ENCODE peak calls at places on chromosomes 12 and 14, in eight cellular contexts. M is A549, P is uterus, Y is fibroblast of lung, L is ovary, W is H9, J is PC-3, C is cardiac muscle cell. R is an unnamed sample. For H3K9me3, the result is how much of the 10 kb centered on the place peaks cover.

GRCh38 chr12:103667129-103667528 is 80.1 kb downstream of the STAB2 start:
- DNase-seq in M (no peak), P (no peak), Y (no peak), L (no peak), W (no peak), J (no peak), C (no peak), R (no peak)

GRCh38 chr12:117774986-117775775 is 193.6 kb downstream of the KSR2 start:
- DNase-seq in M (no peak), P (no peak), Y (no peak), L (no peak), W (no peak), J (no peak), C (no peak), R (no peak)

GRCh38 chr12:67541625-67541991 is 106.9 kb upstream of the DYRK2 start:
- DNase-seq in M (no peak), P (no peak), Y (no peak), L (no peak), W (no peak), J (no peak), C (no peak), R (peak)

GRCh38 chr12:76792828-76793227 is 28.9 kb downstream of the ZDHHC17 start:
- DNase-seq in M (no peak), P (no peak), Y (no peak), L (no peak), W (no peak), J (no peak), C (no peak), R (no peak)

GRCh38 chr14:62409909-62410308 is 635.3 kb downstream of the KCNH5 start:
- DNase-seq in M (no peak), P (no peak), Y (peak), L (no peak), W (no peak), J (peak), C (peak), R (no peak)

GRCh38 chr14:89921896-89922548 is 32.5 kb downstream of the EFCAB11 start:
- DNase-seq in M (no peak), P (no peak), Y (peak), L (no peak), W (no peak), J (peak), C (peak), R (no peak)

GRCh38 chr14:99217556-99217955 is 54.4 kb downstream of the BCL11B start:
- DNase-seq in M (no peak), P (no peak), Y (no peak), L (no peak), W (no peak), J (no peak), C (no peak), R (no peak)

GRCh38 chr12:1217191-1217949 is 226.3 kb downstream of the ERC1 start:
- DNase-seq in M (peak), P (no peak), Y (peak), L (no peak), W (no peak), J (peak), C (peak), R (no peak)

GRCh38 chr14:58772814-58773620 is 135.3 kb downstream of the DACT1 start:
- DNase-seq in M (no peak), P (no peak), Y (no peak), L (no peak), W (peak), J (no peak), C (no peak), R (no peak)

GRCh38 chr14:56247495-56248087 is 129.4 kb downstream of the PELI2 start:
- DNase-seq in M (peak), P (no peak), Y (peak), L (no peak), W (no peak), J (peak), C (peak), R (no peak)

GRCh38 chr12:14418526-14418925 is 53.0 kb downstream of the ATF7IP start:
- DNase-seq in M (no peak), P (no peak), Y (peak), L (no peak), W (no peak), J (peak), C (peak), R (no peak)

GRCh38 chr12:79534029-79534867 is 156.5 kb downstream of the PAWR start:
- DNase-seq in M (no peak), P (no peak), Y (no peak), L (no peak), W (no peak), J (peak), C (peak), R (no peak)

GRCh38 chr12:59185291-59185690 is 265.0 kb upstream of the LRIG3 start:
- DNase-seq in M (no peak), P (no peak), Y (no peak), L (no peak), W (no peak), J (no peak), C (no peak), R (no peak)

GRCh38 chr14:56271988-56272387 is 153.8 kb downstream of the PELI2 start:
- DNase-seq in M (no peak), P (no peak), Y (no peak), L (no peak), W (no peak), J (peak), C (peak), R (no peak)

GRCh38 chr14:83779266-83779665 is 1750.7 kb upstream of the FLRT2 start:
- DNase-seq in M (no peak), P (no peak), Y (peak), L (no peak), W (no peak), J (peak), C (peak), R (no peak)

GRCh38 chr14:89586258-89587127 is 169.5 kb upstream of the FOXN3 start:
- DNase-seq in M (no peak), P (no peak), Y (no peak), L (no peak), W (no peak), J (no peak), C (no peak), R (peak)

GRCh38 chr14:71140157-71140556 is 232.9 kb downstream of the PCNX1 start:
- DNase-seq in M (no peak), P (no peak), Y (no peak), L (no peak), W (no peak), J (no peak), C (no peak), R (no peak)

GRCh38 chr12:123427036-123427769 is 9.3 kb downstream of the RILPL2 start:
- DNase-seq in M (no peak), P (no peak), Y (no peak), L (no peak), W (no peak), J (no peak), C (no peak), R (no peak)

GRCh38 chr14:105818712-105819005 is 292.3 kb downstream of the TMEM121 start:
- DNase-seq in M (no peak), P (no peak), Y (no peak), L (no peak), W (no peak), J (no peak), C (no peak), R (no peak)

GRCh38 chr14:44449694-44450093 is 57.4 kb downstream of the FSCB start:
- DNase-seq in M (no peak), P (no peak), Y (no peak), L (no peak), W (no peak), J (no peak), C (no peak), R (no peak)

GRCh38 chr14:22837059-22837749 is 819 bp downstream of the MMP14 start:
- DNase-seq in M (no peak), P (peak), Y (peak), L (peak), W (no peak), J (peak), C (peak), R (peak)

GRCh38 chr12:8026282-8026637 is 6.3 kb upstream of the FOXJ2 start:
- DNase-seq in M (no peak), P (no peak), Y (no peak), L (no peak), W (no peak), J (no peak), C (no peak), R (no peak)

GRCh38 chr12:53324113-53324778 is 2.8 kb upstream of the AAAS start:
- DNase-seq in M (no peak), P (peak), Y (peak), L (peak), W (peak), J (no peak), C (no peak), R (no peak)

GRCh38 chr14:33737446-33737845 is 213.4 kb downstream of the EGLN3 start:
- DNase-seq in M (no peak), P (no peak), Y (peak), L (no peak), W (no peak), J (peak), C (peak), R (no peak)

GRCh38 chr14:32820686-32821085 is 118.0 kb upstream of the NPAS3 start:
- DNase-seq in M (no peak), P (no peak), Y (no peak), L (no peak), W (no peak), J (no peak), C (no peak), R (no peak)

GRCh38 chr14:22106700-22107697 is 433.4 kb upstream of the OR4E1 start:
- DNase-seq in M (no peak), P (no peak), Y (no peak), L (no peak), W (no peak), J (no peak), C (no peak), R (no peak)

GRCh38 chr14:32629146-32629545 is 300.0 kb downstream of the AKAP6 start:
- DNase-seq in M (no peak), P (no peak), Y (no peak), L (no peak), W (no peak), J (no peak), C (no peak), R (no peak)

GRCh38 chr12:99824900-99825562 is 159.7 kb downstream of the ANKS1B start:
- DNase-seq in M (no peak), P (no peak), Y (no peak), L (no peak), W (no peak), J (no peak), C (no peak), R (no peak)

GRCh38 chr12:66861157-66861750 is 182.4 kb upstream of the GRIP1 start:
- DNase-seq in M (peak), P (peak), Y (peak), L (peak), W (peak), J (peak), C (peak), R (peak)

GRCh38 chr14:49982082-49982481 is 89.2 kb downstream of the ARF6 start:
- DNase-seq in M (no peak), P (no peak), Y (no peak), L (no peak), W (no peak), J (no peak), C (peak), R (no peak)

GRCh38 chr12:88153959-88154358 is 11.9 kb downstream of the TMTC3 start:
- DNase-seq in M (peak), P (no peak), Y (peak), L (no peak), W (no peak), J (peak), C (peak), R (no peak)

GRCh38 chr14:50015708-50016107 is 100.7 kb downstream of the VCPKMT start:
- DNase-seq in M (no peak), P (no peak), Y (no peak), L (no peak), W (no peak), J (no peak), C (no peak), R (no peak)

GRCh38 chr14:69079188-69079742 is 73.7 kb downstream of the DCAF5 start:
- DNase-seq in M (peak), P (no peak), Y (peak), L (no peak), W (no peak), J (peak), C (peak), R (no peak)
- TF ChIP-seq CTCF in M (no peak), P (no peak), Y (no peak), L (no peak), W (no peak), J (no peak), C (no peak), R (no peak)

GRCh38 chr14:40985584-40985983 is 621.1 kb upstream of the LRFN5 start:
- DNase-seq in M (no peak), P (no peak), Y (no peak), L (no peak), W (no peak), J (no peak), C (no peak), R (no peak)
- H3K9me3 ChIP-seq in M (under half), P (under half), Y (under half), L (under half), W (under half), J (under half), C (under half), R (under half)

DNA sequence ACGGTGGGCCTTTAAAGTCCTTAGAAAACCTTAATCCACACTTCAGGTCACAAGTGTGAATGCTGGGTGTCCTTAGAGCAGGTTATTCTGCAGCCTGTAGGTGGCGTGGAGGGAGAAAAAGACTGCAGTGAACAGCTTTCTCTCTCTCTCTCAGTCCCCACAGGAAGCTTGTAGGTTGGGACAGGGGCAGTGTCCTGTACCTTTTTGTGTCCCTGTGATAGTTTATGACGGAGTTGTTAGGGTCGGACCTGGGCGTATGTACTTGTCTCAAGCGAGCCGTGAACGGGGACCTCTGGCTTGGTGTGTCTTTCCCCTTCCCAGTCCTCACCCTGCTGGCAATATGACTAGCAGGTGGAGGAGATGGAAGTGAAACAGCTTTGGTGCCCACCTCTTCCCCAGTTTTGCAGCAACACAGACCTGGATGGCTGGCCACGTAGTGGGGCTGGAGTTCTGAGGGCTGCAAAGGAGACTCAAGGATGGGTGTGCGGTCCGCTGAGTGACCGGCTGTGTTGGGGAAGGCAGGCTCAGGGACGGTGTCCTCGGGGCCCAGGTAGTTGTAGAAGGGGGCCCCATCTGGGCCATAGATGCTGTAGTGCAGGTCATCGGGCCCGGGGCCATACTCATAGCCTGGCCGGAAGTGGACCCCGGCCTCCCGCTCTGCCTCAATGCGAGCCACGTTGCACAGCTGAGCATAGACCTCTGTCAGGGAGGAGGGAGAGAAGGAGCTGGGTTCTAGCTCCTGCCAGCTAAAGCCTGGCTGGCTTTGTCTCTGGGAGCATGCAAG is 8.9 kb downstream of the ISCA2 start:
- DNase-seq in M (peak), P (no peak), Y (peak), L (no peak), W (peak), J (peak), C (peak), R (no peak)
- TF ChIP-seq CTCF in M (peak), P (peak), Y (peak), L (peak), W (peak), J (peak), C (peak), R (no peak)

GRCh38 chr12:30399859-30400258 is 295.8 kb downstream of the IPO8 start:
- DNase-seq in M (no peak), P (no peak), Y (no peak), L (no peak), W (no peak), J (no peak), C (no peak), R (no peak)
- H3K9me3 ChIP-seq in M (under half), P (under half), Y (under half), L (under half), W (half or more), J (under half), C (under half), R (under half)

DNA sequence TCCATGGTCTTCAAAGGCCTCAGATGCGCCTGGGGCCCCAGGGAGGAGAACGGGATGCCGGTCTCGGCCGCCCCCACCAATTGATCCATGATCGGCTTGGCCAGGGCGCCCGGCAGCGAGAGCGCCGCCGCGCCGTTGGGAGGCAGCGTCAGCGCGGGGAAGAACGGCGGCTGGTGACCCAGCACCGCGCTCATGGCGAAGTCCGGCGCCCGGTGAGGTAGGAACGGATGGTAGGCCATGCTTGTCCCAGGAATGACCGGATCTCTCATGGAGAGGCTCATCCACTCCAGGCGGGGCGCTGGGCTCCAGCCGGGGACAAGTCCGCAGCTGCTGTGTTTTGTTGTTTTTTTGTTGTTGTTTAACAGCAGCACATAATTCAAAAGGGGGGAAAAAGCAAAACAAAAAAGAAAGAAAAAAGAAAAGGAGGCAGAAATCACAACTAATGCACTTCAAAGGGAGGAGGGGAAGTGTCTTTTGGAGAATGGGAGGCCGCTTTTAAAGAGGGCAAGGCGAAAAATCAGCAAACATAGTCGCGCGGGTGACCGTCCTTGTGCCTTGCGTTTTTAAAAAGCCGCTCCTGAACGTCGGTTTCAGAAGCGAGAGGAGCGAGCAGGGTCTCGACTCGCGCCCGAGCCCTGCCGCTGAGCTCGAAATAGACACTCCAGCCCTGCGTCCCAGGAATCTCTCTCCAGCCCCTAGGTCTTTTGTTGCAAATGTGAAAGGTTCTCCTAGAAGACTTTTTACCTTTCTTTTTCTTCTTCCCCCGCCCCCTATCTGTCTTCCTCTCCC is 861 bp downstream of the TBX3 start:
- DNase-seq in M (peak), P (no peak), Y (no peak), L (peak), W (peak), J (peak), C (no peak), R (no peak)
- TF ChIP-seq CTCF in M (no peak), P (no peak), Y (no peak), L (no peak), W (no peak), J (peak), C (no peak), R (no peak)

DNA sequence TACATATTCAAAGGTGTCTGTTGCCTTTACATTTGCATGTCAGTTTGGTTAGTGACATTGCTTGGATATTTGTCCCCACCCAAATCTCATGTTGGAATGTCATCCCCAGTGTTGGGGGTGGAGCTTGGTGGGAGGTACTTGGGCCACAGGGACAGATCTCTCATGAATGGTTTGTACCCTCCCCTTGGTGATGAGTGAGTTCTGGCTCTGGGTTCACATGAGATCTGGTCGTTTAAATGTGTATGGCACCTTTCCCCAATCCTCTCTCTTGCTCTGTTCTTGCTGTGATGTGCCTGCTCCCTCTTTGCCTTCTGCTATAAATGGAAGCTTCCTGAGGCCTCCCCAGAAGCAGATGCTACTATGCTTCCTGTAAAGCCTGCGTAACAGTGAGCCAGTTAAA is 207.9 kb upstream of the DIO3 start:
- DNase-seq in M (no peak), P (no peak), Y (no peak), L (no peak), W (peak), J (no peak), C (no peak), R (peak)
- H3K9me3 ChIP-seq in M (under half), P (under half), Y (under half), L (under half), W (under half), J (under half), C (under half), R (under half)

GRCh38 chr14:60839657-60840056 is 105.1 kb downstream of the MNAT1 start:
- DNase-seq in M (no peak), P (no peak), Y (no peak), L (no peak), W (no peak), J (no peak), C (no peak), R (no peak)
- TF ChIP-seq CTCF in M (no peak), P (no peak), Y (no peak), L (no peak), W (no peak), J (no peak), C (no peak), R (no peak)

R was measured in CD8-positive, alpha-beta T cell.